ENCODE peak calls at places on chromosomes 16 and 17, in five cellular contexts. One of them, this sample, is unnamed.
A peak's percentile ranks its signal among the peaks of the same experiment; 100 is the strongest.

GRCh38 chr16:11689031-11689840 is 21.0 kb downstream of the SNN start:
- DNase-seq in RWPE1: no peak
- DNase-seq in fibroblast of lung: no peak
- DNase-seq in naive thymus-derived CD4-positive, alpha-beta T cell: no peak
- DNase-seq in cerebellar nuclear complex: no peak
- DNase-seq in this sample: no peak

GRCh38 chr17:51263001-51263400 is 2.7 kb downstream of the UTP18 start:
- DNase-seq in cerebellar nuclear complex: no peak
- DNase-seq in RWPE1: no peak
- DNase-seq in fibroblast of lung: peak; percentile 17
- DNase-seq in naive thymus-derived CD4-positive, alpha-beta T cell: no peak
- DNase-seq in this sample: peak; percentile 26

GRCh38 chr17:45863857-45864654 is 19.4 kb downstream of the SPPL2C start:
- DNase-seq in cerebellar nuclear complex: no peak
- DNase-seq in RWPE1: no peak
- DNase-seq in naive thymus-derived CD4-positive, alpha-beta T cell: no peak
- DNase-seq in fibroblast of lung: no peak
- DNase-seq in this sample: no peak

GRCh38 chr17:49523706-49524472 is 28.8 kb downstream of the NGFR start:
- DNase-seq in fibroblast of lung: no peak
- DNase-seq in RWPE1: peak; percentile 98
- DNase-seq in cerebellar nuclear complex: no peak
- DNase-seq in naive thymus-derived CD4-positive, alpha-beta T cell: no peak
- DNase-seq in this sample: peak; percentile 39

GRCh38 chr17:70270554-70270953 is 101.2 kb downstream of the KCNJ2 start:
- DNase-seq in cerebellar nuclear complex: no peak
- DNase-seq in fibroblast of lung: no peak
- DNase-seq in naive thymus-derived CD4-positive, alpha-beta T cell: no peak
- DNase-seq in RWPE1: no peak
- DNase-seq in this sample: no peak

GRCh38 chr17:42112552-42113176 is at the start of gene DHX58:
- DNase-seq in fibroblast of lung: peak; percentile 61
- DNase-seq in naive thymus-derived CD4-positive, alpha-beta T cell: peak; percentile 72
- DNase-seq in RWPE1: peak; percentile 88
- DNase-seq in cerebellar nuclear complex: no peak
- DNase-seq in this sample: peak; percentile 72

GRCh38 chr16:58733248-58733670 is 857 bp downstream of the GOT2 start:
- DNase-seq in cerebellar nuclear complex: no peak
- DNase-seq in naive thymus-derived CD4-positive, alpha-beta T cell: no peak
- DNase-seq in RWPE1: peak; percentile 5
- DNase-seq in fibroblast of lung: peak; percentile 17
- DNase-seq in this sample: peak; percentile 24

GRCh38 chr16:77833906-77834599 is 45.7 kb downstream of the VAT1L start:
- DNase-seq in cerebellar nuclear complex: no peak
- DNase-seq in naive thymus-derived CD4-positive, alpha-beta T cell: no peak
- DNase-seq in fibroblast of lung: peak; percentile 97
- DNase-seq in RWPE1: peak; percentile 55
- DNase-seq in this sample: peak; percentile 85

GRCh38 chr16:75921281-75921680 is 195.0 kb upstream of the CPHXL start:
- DNase-seq in cerebellar nuclear complex: no peak
- DNase-seq in RWPE1: no peak
- DNase-seq in fibroblast of lung: no peak
- DNase-seq in naive thymus-derived CD4-positive, alpha-beta T cell: no peak
- DNase-seq in this sample: no peak

GRCh38 chr17:48624544-48625501 is 1.3 kb downstream of the HOXB9 start:
- DNase-seq in cerebellar nuclear complex: no peak
- DNase-seq in fibroblast of lung: no peak
- DNase-seq in naive thymus-derived CD4-positive, alpha-beta T cell: no peak
- DNase-seq in RWPE1: no peak
- DNase-seq in this sample: peak; percentile 36

GRCh38 chr17:2075336-2076056 is 20.6 kb downstream of the HIC1 start:
- DNase-seq in fibroblast of lung: peak; percentile 80
- DNase-seq in cerebellar nuclear complex: no peak
- DNase-seq in naive thymus-derived CD4-positive, alpha-beta T cell: no peak
- DNase-seq in RWPE1: no peak
- DNase-seq in this sample: no peak

GRCh38 chr16:68091604-68092261 is 6.6 kb downstream of the NFATC3 start:
- DNase-seq in naive thymus-derived CD4-positive, alpha-beta T cell: no peak
- DNase-seq in fibroblast of lung: peak; percentile 70
- DNase-seq in RWPE1: peak; percentile 68
- DNase-seq in cerebellar nuclear complex: no peak
- DNase-seq in this sample: peak; percentile 74

GRCh38 chr17:12137859-12138258 is 117.2 kb downstream of the MAP2K4 start:
- DNase-seq in naive thymus-derived CD4-positive, alpha-beta T cell: no peak
- DNase-seq in cerebellar nuclear complex: no peak
- DNase-seq in RWPE1: no peak
- DNase-seq in fibroblast of lung: no peak
- DNase-seq in this sample: no peak

GRCh38 chr16:31213877-31214704 is at the start of gene TRIM72:
- DNase-seq in RWPE1: no peak
- DNase-seq in fibroblast of lung: no peak
- DNase-seq in naive thymus-derived CD4-positive, alpha-beta T cell: no peak
- DNase-seq in cerebellar nuclear complex: no peak
- DNase-seq in this sample: no peak

GRCh38 chr17:561118-561517 is 153.5 kb downstream of the VPS53 start:
- DNase-seq in cerebellar nuclear complex: no peak
- DNase-seq in naive thymus-derived CD4-positive, alpha-beta T cell: peak; percentile 45
- DNase-seq in RWPE1: peak; percentile 28
- DNase-seq in fibroblast of lung: peak; percentile 88
- DNase-seq in this sample: peak; percentile 60

This sample was measured in astrocyte of the hippocampus.